ENCODE peak calls at places on chromosomes 5 and 9, in nine cellular contexts. Q is stimulated activated CD4-positive, alpha-beta T cell treated with anti-CD3 and anti-CD28 coated beads, Interleukin-1b, Interleukin-23, amount 100 ng/mL, for 1 hour; J is NCI-H1694; E is activated CD4-positive, alpha-beta T cell treated with anti-CD3 and anti-CD28 coated beads for 48 hours; O is D341Med; W is NCI-H226; V is DMS153; U is osteoblast; P is lower lobe of right lung. L is an unnamed sample.

GRCh38 chr9:116687074-116687761 is at the start of gene TRIM32:
- DNase-seq in Q (peak), J (peak), E (peak), O (peak), W (peak), V (peak), U (peak), P (peak), L (peak)

GRCh38 chr9:130049431-130050210 is 4.1 kb upstream of the GPR107 start:
- DNase-seq in Q (no peak), J (no peak), E (no peak), O (no peak), W (no peak), V (no peak), U (peak), P (no peak), L (no peak)

GRCh38 chr9:131045300-131046092 is 36.5 kb downstream of the LAMC3 start:
- DNase-seq in Q (no peak), J (no peak), E (peak), O (no peak), W (no peak), V (no peak), U (peak), P (no peak), L (peak)

GRCh38 chr9:133571491-133571890 is 37.0 kb downstream of the ADAMTSL2 start:
- DNase-seq in Q (no peak), J (no peak), E (no peak), O (no peak), W (no peak), V (no peak), U (no peak), P (no peak), L (no peak)

GRCh38 chr5:131417240-131417869 is 153.5 kb downstream of the CDC42SE2 start:
- DNase-seq in Q (peak), J (peak), E (peak), O (peak), W (peak), V (no peak), U (no peak), P (peak), L (peak)

GRCh38 chr9:124214116-124214515 is 43.6 kb upstream of the NEK6 start:
- DNase-seq in Q (no peak), J (no peak), E (no peak), O (no peak), W (no peak), V (no peak), U (no peak), P (no peak), L (no peak)

GRCh38 chr9:116589392-116590354 is 97.4 kb upstream of the TRIM32 start:
- DNase-seq in Q (no peak), J (peak), E (peak), O (peak), W (peak), V (no peak), U (peak), P (no peak), L (peak)

GRCh38 chr5:158769079-158769478 is 330.6 kb downstream of the EBF1 start:
- DNase-seq in Q (no peak), J (no peak), E (no peak), O (no peak), W (no peak), V (no peak), U (no peak), P (no peak), L (no peak)

GRCh38 chr5:22480305-22480704 is 372.8 kb downstream of the CDH12 start:
- DNase-seq in Q (no peak), J (no peak), E (no peak), O (no peak), W (no peak), V (no peak), U (no peak), P (no peak), L (no peak)

GRCh38 chr5:167440846-167441245 is 850.6 kb upstream of the WWC1 start:
- DNase-seq in Q (no peak), J (no peak), E (no peak), O (no peak), W (no peak), V (no peak), U (no peak), P (no peak), L (no peak)